ENCODE peak calls at places on chromosomes 1 and 21, in four cellular contexts. One of them, this sample, is unnamed.

GRCh38 chr1:15056515-15057285 is 96.8 kb upstream of the TMEM51 start:
- DNase-seq in IMR-90: peak; percentile 71
- DNase-seq in K562: peak; percentile 41
- DNase-seq in H1: no peak
- DNase-seq in this sample: no peak

GRCh38 chr1:38564946-38565570 is 294.5 kb downstream of the RRAGC start:
- DNase-seq in IMR-90: no peak
- DNase-seq in K562: no peak
- DNase-seq in H1: no peak
- DNase-seq in this sample: no peak

GRCh38 chr21:44418876-44419230 is 36.5 kb upstream of the LRRC3 start:
- DNase-seq in IMR-90: no peak
- DNase-seq in K562: no peak
- DNase-seq in H1: no peak
- DNase-seq in this sample: no peak

GRCh38 chr1:29579821-29580425 is 343.6 kb downstream of the PTPRU start:
- DNase-seq in IMR-90: peak; percentile 85
- DNase-seq in K562: no peak
- DNase-seq in H1: no peak
- DNase-seq in this sample: no peak

GRCh38 chr1:202105571-202106339 is 17.0 kb upstream of the GPR37L1 start:
- DNase-seq in IMR-90: peak; percentile 59
- DNase-seq in K562: peak; percentile 96
- DNase-seq in H1: peak; percentile 90
- DNase-seq in this sample: no peak

GRCh38 chr1:19033926-19034680 is 77.6 kb upstream of the IFFO2 start:
- DNase-seq in IMR-90: peak; percentile 56
- DNase-seq in K562: no peak
- DNase-seq in H1: no peak
- DNase-seq in this sample: no peak

GRCh38 chr1:240462766-240463410 is 149.1 kb downstream of the GREM2 start:
- DNase-seq in IMR-90: no peak
- DNase-seq in K562: no peak
- DNase-seq in H1: no peak
- DNase-seq in this sample: no peak

GRCh38 chr1:12180315-12180714 is 13.5 kb downstream of the TNFRSF1B start:
- DNase-seq in IMR-90: no peak
- DNase-seq in K562: no peak
- DNase-seq in H1: no peak
- DNase-seq in this sample: no peak

GRCh38 chr21:44295646-44296045 is 4.2 kb upstream of the PFKL start:
- DNase-seq in IMR-90: no peak
- DNase-seq in K562: no peak
- DNase-seq in H1: no peak
- DNase-seq in this sample: no peak

GRCh38 chr1:20362856-20363255 is 72.2 kb downstream of the VWA5B1 start:
- DNase-seq in IMR-90: no peak
- DNase-seq in K562: no peak
- DNase-seq in H1: no peak
- DNase-seq in this sample: no peak

GRCh38 chr21:46092026-46092764 is 5.7 kb upstream of the COL6A2 start:
- DNase-seq in IMR-90: peak; percentile 99
- DNase-seq in K562: no peak
- DNase-seq in H1: no peak
- DNase-seq in this sample: no peak

GRCh38 chr1:8018492-8019228 is 7.4 kb downstream of the ERRFI1 start:
- DNase-seq in IMR-90: no peak
- DNase-seq in K562: no peak
- DNase-seq in H1: no peak
- DNase-seq in this sample: no peak

GRCh38 chr1:26855636-26856035 is 7.3 kb upstream of the SFN start:
- DNase-seq in IMR-90: no peak
- DNase-seq in K562: no peak
- DNase-seq in H1: no peak
- DNase-seq in this sample: no peak

GRCh38 chr1:89779541-89779940 is 41.3 kb upstream of the LRRC8D start:
- DNase-seq in IMR-90: no peak
- DNase-seq in K562: no peak
- DNase-seq in H1: no peak
- DNase-seq in this sample: no peak

GRCh38 chr1:164922585-164922984 is 363.6 kb downstream of the PBX1 start:
- DNase-seq in IMR-90: no peak
- DNase-seq in K562: no peak
- DNase-seq in H1: no peak
- DNase-seq in this sample: no peak

GRCh38 chr1:245121523-245121922 is 33.3 kb upstream of the KIF26B start:
- DNase-seq in IMR-90: no peak
- DNase-seq in K562: no peak
- DNase-seq in H1: no peak
- DNase-seq in this sample: no peak

GRCh38 chr1:201448981-201449380 is 20.0 kb downstream of the PHLDA3 start:
- DNase-seq in IMR-90: no peak
- DNase-seq in K562: no peak
- DNase-seq in H1: no peak
- DNase-seq in this sample: no peak

GRCh38 chr21:43809853-43810504 is 20.6 kb downstream of the RRP1 start:
- DNase-seq in IMR-90: no peak
- DNase-seq in K562: no peak
- DNase-seq in H1: no peak
- DNase-seq in this sample: no peak

GRCh38 chr1:98940680-98941079 is 64.0 kb downstream of the PLPPR5 start:
- DNase-seq in IMR-90: peak; percentile 81
- DNase-seq in K562: no peak
- DNase-seq in H1: no peak
- DNase-seq in this sample: no peak

GRCh38 chr1:44422161-44422560 is 17.1 kb downstream of the RNF220 start:
- DNase-seq in IMR-90: no peak
- DNase-seq in K562: no peak
- DNase-seq in H1: no peak
- DNase-seq in this sample: no peak

GRCh38 chr1:7177438-7178126 is 392.3 kb downstream of the CAMTA1 start:
- DNase-seq in IMR-90: no peak
- DNase-seq in K562: no peak
- DNase-seq in H1: no peak
- DNase-seq in this sample: no peak

GRCh38 chr1:189787201-189787600 is 690.5 kb downstream of the BRINP3 start:
- DNase-seq in IMR-90: peak; percentile 6
- DNase-seq in K562: no peak
- DNase-seq in H1: no peak
- DNase-seq in this sample: no peak

GRCh38 chr1:69492286-69492685 is 75.4 kb upstream of the LRRC7 start:
- DNase-seq in IMR-90: no peak
- DNase-seq in K562: no peak
- DNase-seq in H1: no peak
- DNase-seq in this sample: no peak

GRCh38 chr1:52037402-52037814 is 3.8 kb upstream of the KTI12 start:
- DNase-seq in IMR-90: peak; percentile 77
- DNase-seq in K562: no peak
- DNase-seq in H1: no peak
- DNase-seq in this sample: no peak

GRCh38 chr1:115112496-115113375 is 23.4 kb upstream of the TSPAN2 start:
- DNase-seq in IMR-90: no peak
- DNase-seq in K562: peak; percentile 56
- DNase-seq in H1: peak; percentile 89
- DNase-seq in this sample: no peak
- TF ChIP-seq RFX5 in IMR-90: no peak
- TF ChIP-seq RFX5 in K562: no peak
- TF ChIP-seq RFX5 in H1: no peak
- TF ChIP-seq RFX5 in this sample: no peak

DNA sequence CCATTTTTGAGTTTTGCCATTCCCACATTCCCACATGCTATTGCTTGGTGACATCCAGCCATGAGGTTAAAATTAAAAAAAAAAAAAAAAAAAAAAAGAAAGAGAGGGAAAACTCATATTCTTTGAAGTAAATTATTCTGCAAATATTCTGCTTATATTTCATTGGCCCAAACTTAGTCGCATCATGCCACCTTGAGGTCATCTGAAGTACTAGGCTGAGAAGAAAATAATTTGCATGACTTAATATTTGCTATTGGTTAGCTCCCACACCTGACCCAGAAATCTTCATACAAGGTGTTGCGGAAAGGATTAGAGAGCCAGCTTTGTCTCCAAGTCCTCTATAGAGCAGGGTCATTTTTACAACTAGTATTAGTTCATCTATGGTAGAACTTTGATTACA is 2206.0 kb downstream of the MRPL39 start:
- DNase-seq in IMR-90: no peak
- DNase-seq in K562: no peak
- DNase-seq in H1: no peak
- DNase-seq in this sample: no peak
- TF ChIP-seq CHD1 in IMR-90: no peak
- TF ChIP-seq CHD1 in K562: no peak
- TF ChIP-seq CHD1 in H1: no peak
- TF ChIP-seq CHD1 in this sample: no peak

GRCh38 chr1:3923378-3924185 is 23.5 kb upstream of the C1orf174 start:
- DNase-seq in IMR-90: no peak
- DNase-seq in K562: no peak
- DNase-seq in H1: no peak
- DNase-seq in this sample: no peak
- TF ChIP-seq RFX5 in IMR-90: no peak
- TF ChIP-seq RFX5 in K562: no peak
- TF ChIP-seq RFX5 in H1: no peak
- TF ChIP-seq RFX5 in this sample: no peak

DNA sequence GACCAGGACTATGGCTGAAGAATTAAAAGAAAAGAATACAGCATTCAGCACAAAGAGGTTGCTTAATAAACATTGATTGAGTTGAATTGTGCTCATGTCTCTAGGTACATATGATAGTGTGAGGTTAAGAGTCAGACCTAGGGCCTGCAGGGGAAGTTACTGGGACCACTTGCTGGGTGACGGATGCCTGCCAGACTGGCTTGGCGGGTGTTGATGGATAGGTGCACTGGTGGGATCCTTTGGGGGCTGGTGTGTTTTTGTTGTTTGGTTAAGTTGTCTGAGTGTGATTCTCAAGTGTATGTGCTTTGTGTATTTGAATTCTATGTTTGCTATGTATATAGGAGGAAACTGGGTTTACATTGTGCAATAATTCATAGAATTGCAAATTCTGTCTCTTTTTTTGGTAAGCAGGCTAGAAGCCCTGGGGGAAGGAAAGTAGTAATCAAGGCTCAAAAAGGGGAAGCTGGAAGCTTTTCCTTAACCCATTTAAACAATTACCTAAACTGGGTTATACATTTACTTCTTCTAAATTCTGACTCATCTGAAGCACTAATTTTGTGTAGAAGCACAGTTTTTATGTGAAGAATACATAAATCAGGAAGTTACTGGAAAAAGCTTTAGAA is 1.8 kb downstream of the CD101 start:
- DNase-seq in IMR-90: no peak
- DNase-seq in K562: no peak
- DNase-seq in H1: no peak
- DNase-seq in this sample: no peak
- TF ChIP-seq CHD1 in IMR-90: no peak
- TF ChIP-seq CHD1 in K562: no peak
- TF ChIP-seq CHD1 in H1: no peak
- TF ChIP-seq CHD1 in this sample: no peak

GRCh38 chr1:160610584-160611242 is 31.4 kb upstream of the CD84 start:
- DNase-seq in IMR-90: no peak
- DNase-seq in K562: no peak
- DNase-seq in H1: no peak
- DNase-seq in this sample: no peak
- TF ChIP-seq RFX5 in IMR-90: no peak
- TF ChIP-seq RFX5 in K562: no peak
- TF ChIP-seq RFX5 in H1: no peak
- TF ChIP-seq RFX5 in this sample: no peak

This sample was measured in GM12878.